ENCODE peak calls at places on chromosomes 16 and 17, in seven cellular contexts. U is body of pancreas; B is RWPE2; R is esophagus squamous epithelium; K is CD4-positive, CD25-positive, alpha-beta regulatory T cell; N is endodermal cell; X is lung. A is an unnamed sample.

GRCh38 chr16:55055262-55055661 is 124.6 kb downstream of the IRX5 start:
- DNase-seq in U (no peak), B (no peak), R (no peak), K (no peak), N (no peak), X (no peak), A (no peak)

GRCh38 chr16:71287903-71288302 is 1.3 kb downstream of the CMTR2 start:
- DNase-seq in U (no peak), B (no peak), R (no peak), K (no peak), N (no peak), X (no peak), A (no peak)

GRCh38 chr17:49910094-49910857 is 58.7 kb upstream of the DLX4 start:
- DNase-seq in U (peak; percentile 52), B (no peak), R (no peak), K (no peak), N (peak; percentile 93), X (no peak), A (no peak)

GRCh38 chr16:67483731-67484525 is 581 bp upstream of the AGRP start:
- DNase-seq in U (no peak), B (no peak), R (no peak), K (no peak), N (no peak), X (no peak), A (no peak)

GRCh38 chr16:47523342-47524006 is 62.3 kb downstream of the PHKB start:
- DNase-seq in U (no peak), B (no peak), R (no peak), K (no peak), N (no peak), X (no peak), A (no peak)

GRCh38 chr16:2516391-2517240 is 2.9 kb downstream of the ATP6V0C start:
- DNase-seq in U (peak; percentile 28), B (no peak), R (no peak), K (no peak), N (peak; percentile 47), X (peak; percentile 49), A (no peak)

GRCh38 chr17:2595200-2595599 is 1.7 kb downstream of the PAFAH1B1 start:
- DNase-seq in U (no peak), B (no peak), R (no peak), K (no peak), N (peak; percentile 48), X (no peak), A (no peak)

GRCh38 chr16:54284319-54284930 is 2.2 kb downstream of the IRX3 start:
- DNase-seq in U (no peak), B (peak; percentile 55), R (no peak), K (no peak), N (peak; percentile 78), X (no peak), A (no peak)

GRCh38 chr17:47860396-47860795 is 9.4 kb upstream of the SP6 start:
- DNase-seq in U (no peak), B (no peak), R (no peak), K (no peak), N (no peak), X (no peak), A (no peak)

GRCh38 chr17:8066841-8067775 is 20.4 kb downstream of the ALOX12B start:
- DNase-seq in U (no peak), B (no peak), R (no peak), K (no peak), N (peak; percentile 58), X (no peak), A (no peak)

GRCh38 chr17:50459756-50460155 is 8.9 kb downstream of the CHAD start:
- DNase-seq in U (no peak), B (peak; percentile 30), R (no peak), K (no peak), N (no peak), X (no peak), A (no peak)

GRCh38 chr17:81030726-81031570 is 4.0 kb upstream of the BAIAP2 start:
- DNase-seq in U (peak; percentile 74), B (peak; percentile 65), R (no peak), K (no peak), N (no peak), X (peak; percentile 75), A (no peak)

GRCh38 chr16:11386791-11387546 is 41.7 kb downstream of the RMI2 start:
- DNase-seq in U (no peak), B (no peak), R (no peak), K (no peak), N (peak; percentile 96), X (no peak), A (no peak)
- H3K36me3 ChIP-seq in U (no peaks in the 10 kb centered on the region), B (no peaks in the 10 kb centered on the region), R (no peaks in the 10 kb centered on the region), K (no peaks in the 10 kb centered on the region), N (no peaks in the 10 kb centered on the region), X (no peaks in the 10 kb centered on the region), A (no peaks in the 10 kb centered on the region)

GRCh38 chr16:4892356-4893102 is 44.4 kb downstream of the PPL start:
- DNase-seq in U (no peak), B (no peak), R (no peak), K (no peak), N (no peak), X (no peak), A (no peak)

GRCh38 chr16:4890686-4891085 is 43.4 kb downstream of the UBN1 start:
- DNase-seq in U (no peak), B (no peak), R (no peak), K (no peak), N (no peak), X (no peak), A (no peak)

GRCh38 chr16:4891886-4892216 is 44.6 kb downstream of the UBN1 start:
- DNase-seq in U (no peak), B (no peak), R (no peak), K (no peak), N (no peak), X (no peak), A (no peak)

GRCh38 chr16:4890026-4890425 is 42.7 kb downstream of the UBN1 start:
- DNase-seq in U (no peak), B (no peak), R (no peak), K (no peak), N (no peak), X (no peak), A (no peak)

GRCh38 chr16:4891097-4891885 is 44.0 kb downstream of the UBN1 start:
- DNase-seq in U (no peak), B (no peak), R (no peak), K (no peak), N (no peak), X (no peak), A (no peak)
- H3K9me3 ChIP-seq in U (no peaks in the 10 kb centered on the region), B (no peaks in the 10 kb centered on the region), R (no peaks in the 10 kb centered on the region), K (no peaks in the 10 kb centered on the region), N (no peaks in the 10 kb centered on the region), X (peaks cover 2% of the 10 kb centered on the region), A (no peaks in the 10 kb centered on the region)

DNA sequence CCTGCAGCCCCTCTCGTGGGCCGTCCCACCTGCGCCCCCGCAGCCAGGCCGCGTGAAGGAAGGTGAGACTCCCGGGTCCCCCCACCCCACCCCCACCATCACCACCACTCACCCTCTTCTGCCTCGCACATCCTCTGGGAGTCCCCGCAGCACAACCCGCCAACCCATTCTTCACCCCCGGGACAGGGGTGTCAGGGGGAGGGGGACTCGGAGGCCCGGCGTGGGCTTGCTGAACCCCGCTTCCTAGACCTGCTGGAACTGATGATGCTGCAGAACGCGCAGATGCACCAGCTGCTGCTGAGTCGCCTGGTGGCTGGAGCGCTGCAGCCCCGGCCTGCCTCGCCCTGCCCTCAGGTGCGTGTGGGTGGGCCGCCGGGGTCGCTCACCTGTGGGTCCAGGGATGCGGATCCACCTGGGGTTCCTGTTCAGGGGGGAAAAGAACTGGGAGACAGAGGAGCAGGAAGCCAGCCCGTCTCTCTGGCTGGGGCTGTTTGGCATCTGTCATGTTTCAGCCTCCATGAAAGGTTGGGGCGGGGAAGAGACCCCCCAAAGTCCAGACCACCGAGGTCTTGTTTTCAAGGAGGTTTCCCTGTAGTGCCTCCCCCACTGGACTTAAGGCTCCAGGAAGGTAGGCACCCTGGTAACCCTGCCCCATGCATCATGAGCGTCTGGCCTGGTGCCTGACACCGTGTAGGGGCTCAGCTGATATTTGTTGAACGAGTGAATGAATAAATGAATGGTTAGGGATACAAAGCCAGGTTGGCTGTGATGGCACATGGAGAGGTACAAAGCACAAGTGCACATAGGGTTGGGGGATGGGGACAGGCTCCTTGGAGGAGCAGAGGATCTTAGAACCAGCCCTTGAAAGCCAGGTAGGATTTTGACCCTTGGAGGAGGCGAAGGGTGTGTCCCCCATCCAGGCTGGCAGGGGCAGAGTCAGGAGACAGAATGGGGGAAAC is 849 bp downstream of the PRR29 start:
- DNase-seq in U (no peak), B (peak; percentile 53), R (no peak), K (no peak), N (peak; percentile 74), X (no peak), A (no peak)
- H3K4me1 ChIP-seq in U (peaks cover 17% of the 10 kb centered on the region), B (no peaks in the 10 kb centered on the region), R (peaks cover 12% of the 10 kb centered on the region), K (peaks cover 26% of the 10 kb centered on the region), N (no peaks in the 10 kb centered on the region), X (no peaks in the 10 kb centered on the region), A (peaks cover 2% of the 10 kb centered on the region)

GRCh38 chr16:88695218-88695617 is 8.9 kb upstream of the SNAI3 start:
- DNase-seq in U (no peak), B (no peak), R (no peak), K (no peak), N (no peak), X (no peak), A (no peak)
- H3K36me3 ChIP-seq in U (peaks cover 5% of the 10 kb centered on the region), B (peaks cover 16% of the 10 kb centered on the region), R (peaks cover 49% of the 10 kb centered on the region), K (peaks cover 37% of the 10 kb centered on the region), N (no peaks in the 10 kb centered on the region), X (no peaks in the 10 kb centered on the region), A (peaks cover 11% of the 10 kb centered on the region)

GRCh38 chr17:56723471-56723870 is 110.2 kb downstream of the C17orf67 start:
- DNase-seq in U (no peak), B (no peak), R (no peak), K (no peak), N (no peak), X (no peak), A (no peak)
- H3K9me3 ChIP-seq in U (no peaks in the 10 kb centered on the region), B (no peaks in the 10 kb centered on the region), R (no peaks in the 10 kb centered on the region), K (no peaks in the 10 kb centered on the region), N (no peaks in the 10 kb centered on the region), X (no peaks in the 10 kb centered on the region), A (no peaks in the 10 kb centered on the region)

GRCh38 chr16:89295915-89296314 is 78.4 kb downstream of the ZNF778 start:
- DNase-seq in U (no peak), B (no peak), R (no peak), K (no peak), N (no peak), X (no peak), A (no peak)
- H3K4me1 ChIP-seq in U (peaks cover 20% of the 10 kb centered on the region), B (peaks cover under 1% of the 10 kb centered on the region), R (peaks cover 38% of the 10 kb centered on the region), K (peaks cover 24% of the 10 kb centered on the region), N (peaks cover 17% of the 10 kb centered on the region), X (no peaks in the 10 kb centered on the region), A (peaks cover 21% of the 10 kb centered on the region)